ENCODE peak calls at places on chromosomes 6 and 20, in four cellular contexts. S is AG10803, F is heart right ventricle, O is HFF-Myc. Y is an unnamed sample.

GRCh38 chr20:13322198-13322597 is 101.1 kb downstream of the ISM1 start:
- DNase-seq in F (no peak), O (no peak), S (no peak), Y (no peak)

GRCh38 chr20:237479-237878 is 10.4 kb downstream of the DEFB129 start:
- DNase-seq in S (no peak), O (no peak), F (no peak), Y (no peak)

GRCh38 chr20:8094845-8095244 is 37.2 kb upstream of the PLCB1 start:
- DNase-seq in F (no peak), O (peak), S (peak), Y (no peak)

GRCh38 chr6:102732908-102733307 is 1339.4 kb downstream of the GRIK2 start:
- DNase-seq in O (peak), F (no peak), S (peak), Y (no peak)

GRCh38 chr6:165487347-165487746 is 175.7 kb downstream of the PDE10A start:
- DNase-seq in O (no peak), S (peak), F (no peak), Y (no peak)

GRCh38 chr6:79384845-79385244 is 150.4 kb upstream of the HMGN3 start:
- DNase-seq in O (no peak), F (no peak), S (no peak), Y (no peak)

GRCh38 chr6:151772436-151772835 is 35.0 kb upstream of the ESR1 start:
- DNase-seq in S (no peak), O (no peak), F (no peak), Y (no peak)

GRCh38 chr20:18272451-18272850 is 15.9 kb upstream of the ZNF133 start:
- DNase-seq in S (peak), O (peak), F (peak), Y (no peak)

GRCh38 chr20:46590453-46590852 is 40.0 kb upstream of the OCSTAMP start:
- DNase-seq in O (no peak), S (no peak), F (no peak), Y (no peak)
- H3K4me3 ChIP-seq in O (no peak), S (no peak), F (no peak), Y (no peak)

DNA sequence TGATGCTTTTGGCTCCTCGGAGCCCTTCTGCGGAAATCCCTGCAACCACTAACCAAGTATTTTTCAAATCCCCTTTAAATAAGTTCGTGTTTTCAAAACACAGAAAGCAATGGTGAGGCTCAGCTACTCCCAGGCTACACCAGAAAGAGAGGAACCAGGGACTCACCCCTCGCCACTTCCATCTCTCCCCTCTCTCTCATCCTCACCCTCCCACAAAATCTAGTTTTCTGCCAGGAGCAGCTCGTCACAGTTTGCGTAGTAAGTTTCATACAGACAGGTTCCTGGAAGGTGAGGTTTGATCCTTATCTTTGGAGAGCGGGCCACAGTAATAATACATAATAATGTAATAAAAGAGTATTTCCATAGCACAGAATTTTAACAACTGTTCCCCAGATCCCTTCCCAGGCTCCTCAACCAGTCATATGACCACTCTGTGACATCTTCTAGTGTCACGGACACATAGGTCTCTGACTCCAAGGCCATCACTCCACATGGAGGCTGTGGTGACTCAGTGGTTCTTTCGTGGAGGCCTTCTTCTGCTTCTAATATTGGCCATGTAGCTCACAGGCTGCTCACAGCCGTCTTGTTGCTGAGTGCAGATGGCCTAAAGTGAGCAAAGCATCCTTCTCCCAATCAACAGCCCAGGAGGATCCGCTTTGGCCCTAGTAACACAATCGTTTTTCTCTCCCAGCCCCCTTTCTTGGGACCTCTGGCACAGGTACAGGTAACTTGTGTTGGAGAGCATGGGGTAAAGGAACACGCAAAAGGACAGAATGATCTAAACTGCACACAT is 295.7 kb downstream of the CDC5L start:
- DNase-seq in F (no peak), S (no peak), O (no peak), Y (no peak)
- H3K4me3 ChIP-seq in F (no peak), S (no peak), O (no peak), Y (no peak)

GRCh38 chr20:37901667-37902503 is 1.0 kb upstream of the VSTM2L start:
- DNase-seq in S (peak), F (no peak), O (peak), Y (peak)
- H3K4me3 ChIP-seq in S (peak), F (no peak), O (no peak), Y (peak)

DNA sequence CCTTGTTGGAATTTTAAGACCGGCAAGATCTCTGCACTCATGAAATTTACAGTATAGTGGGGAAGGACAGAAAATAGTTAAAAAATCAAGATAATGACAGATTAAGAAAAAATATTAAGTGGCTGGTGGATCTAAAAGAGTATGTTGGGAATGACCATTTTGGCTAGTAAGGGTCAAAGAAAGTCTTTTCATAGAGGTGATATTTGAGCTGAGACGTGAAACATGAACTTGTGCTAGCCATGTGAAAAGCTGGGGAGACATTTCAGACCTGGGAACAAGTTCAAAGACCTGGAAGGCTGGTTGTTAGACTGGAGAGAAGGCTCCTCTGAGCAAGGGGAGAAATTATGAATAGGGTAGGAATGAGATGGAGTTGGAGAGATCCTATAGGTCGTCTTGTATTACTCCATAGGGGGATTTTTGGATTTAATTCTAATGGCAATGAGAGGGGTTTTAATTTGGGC is 4.7 kb downstream of the BICRAL start:
- DNase-seq in S (no peak), O (no peak), F (no peak), Y (no peak)
- H3K4me3 ChIP-seq in S (no peak), O (no peak), F (peak), Y (no peak)

GRCh38 chr20:63653041-63653973 is at the start of gene STMN3:
- DNase-seq in S (peak), O (peak), F (peak), Y (no peak)
- H3K4me3 ChIP-seq in S (peak), O (peak), F (peak), Y (peak)

DNA sequence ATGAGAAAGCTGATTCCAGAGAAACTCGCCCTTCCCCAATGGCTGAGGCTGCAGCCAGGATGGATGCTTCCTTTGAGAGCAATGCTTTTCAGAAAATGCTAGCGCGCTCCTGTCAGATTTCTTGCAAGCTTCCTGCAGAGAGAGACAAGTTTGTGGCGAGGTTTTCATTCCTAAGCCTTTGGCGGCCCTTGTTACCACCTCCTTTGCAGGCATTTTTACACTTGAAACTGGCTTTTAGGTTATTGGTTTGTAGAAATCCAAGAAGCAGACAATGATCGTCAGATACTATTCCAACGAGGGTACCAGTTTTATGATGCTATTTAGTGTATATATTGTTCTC is 1.1 kb downstream of the FNDC1 start:
- DNase-seq in S (peak), F (no peak), O (no peak), Y (no peak)
- H3K4me3 ChIP-seq in S (peak), F (peak), O (no peak), Y (peak)

GRCh38 chr6:40719671-40720374 is 132.7 kb upstream of the LRFN2 start:
- DNase-seq in O (peak), F (no peak), S (peak), Y (no peak)
- H3K4me3 ChIP-seq in O (no peak), F (peak), S (peak), Y (peak)

GRCh38 chr6:20564269-20564668 is 30.0 kb downstream of the CDKAL1 start:
- DNase-seq in O (no peak), S (peak), F (no peak), Y (no peak)

GRCh38 chr6:20569000-20569610 is 34.8 kb downstream of the CDKAL1 start:
- DNase-seq in F (no peak), S (peak), O (no peak), Y (no peak)

GRCh38 chr6:20563377-20563776 is 29.1 kb downstream of the CDKAL1 start:
- DNase-seq in S (no peak), F (no peak), O (no peak), Y (no peak)

GRCh38 chr6:20565291-20565690 is 31.0 kb downstream of the CDKAL1 start:
- DNase-seq in S (no peak), F (no peak), O (no peak), Y (no peak)

GRCh38 chr6:20564777-20565176 is 30.5 kb downstream of the CDKAL1 start:
- DNase-seq in F (no peak), O (no peak), S (no peak), Y (no peak)
- H3K4me3 ChIP-seq in F (no peak), O (no peak), S (no peak), Y (no peak)

GRCh38 chr6:132425176-132425575 is 23.9 kb upstream of the MOXD1 start:
- DNase-seq in S (no peak), F (no peak), O (no peak), Y (no peak)
- H3K4me3 ChIP-seq in S (no peak), F (no peak), O (no peak), Y (no peak)

Y was measured in Panc1.